ENCODE peak calls at places on chromosome 14, in seven cellular contexts. One of them, this sample, is unnamed. For H3K4me1 and H3K27me3, the result is how much of the 10 kb centered on the place peaks cover.

GRCh38 chr14:79043194-79043889 is 873.2 kb downstream of the NRXN3 start:
- DNase-seq in HCT116: no peak
- DNase-seq in sigmoid colon: no peak
- DNase-seq in upper lobe of left lung: no peak
- DNase-seq in breast epithelium: no peak
- DNase-seq in prostate gland: no peak
- DNase-seq in transverse colon: no peak
- DNase-seq in this sample: no peak

GRCh38 chr14:79093542-79093941 is 923.4 kb downstream of the NRXN3 start:
- DNase-seq in upper lobe of left lung: no peak
- DNase-seq in prostate gland: no peak
- DNase-seq in HCT116: no peak
- DNase-seq in transverse colon: no peak
- DNase-seq in breast epithelium: no peak
- DNase-seq in sigmoid colon: no peak
- DNase-seq in this sample: no peak

GRCh38 chr14:78566017-78566858 is 396.1 kb downstream of the NRXN3 start:
- DNase-seq in transverse colon: peak
- DNase-seq in HCT116: peak
- DNase-seq in prostate gland: peak
- DNase-seq in sigmoid colon: peak
- DNase-seq in breast epithelium: peak
- DNase-seq in upper lobe of left lung: peak
- DNase-seq in this sample: no peak

GRCh38 chr14:104438166-104438887 is 141.2 kb upstream of the C14orf180 start:
- DNase-seq in prostate gland: no peak
- DNase-seq in HCT116: no peak
- DNase-seq in sigmoid colon: no peak
- DNase-seq in upper lobe of left lung: peak
- DNase-seq in breast epithelium: peak
- DNase-seq in transverse colon: peak
- DNase-seq in this sample: peak

GRCh38 chr14:59751578-59751977 is 119.0 kb downstream of the RTN1 start:
- DNase-seq in prostate gland: no peak
- DNase-seq in sigmoid colon: no peak
- DNase-seq in transverse colon: no peak
- DNase-seq in HCT116: no peak
- DNase-seq in breast epithelium: no peak
- DNase-seq in upper lobe of left lung: no peak
- DNase-seq in this sample: no peak

GRCh38 chr14:77264466-77265186 is 6.4 kb downstream of the NGB start:
- DNase-seq in sigmoid colon: no peak
- DNase-seq in transverse colon: no peak
- DNase-seq in breast epithelium: no peak
- DNase-seq in HCT116: no peak
- DNase-seq in prostate gland: no peak
- DNase-seq in upper lobe of left lung: peak
- DNase-seq in this sample: no peak

GRCh38 chr14:33643782-33644181 is 307.1 kb downstream of the EGLN3 start:
- DNase-seq in breast epithelium: no peak
- DNase-seq in transverse colon: no peak
- DNase-seq in upper lobe of left lung: no peak
- DNase-seq in HCT116: no peak
- DNase-seq in prostate gland: no peak
- DNase-seq in sigmoid colon: no peak
- DNase-seq in this sample: no peak

GRCh38 chr14:69069020-69069421 is 83.9 kb downstream of the DCAF5 start:
- DNase-seq in sigmoid colon: no peak
- DNase-seq in breast epithelium: no peak
- DNase-seq in transverse colon: no peak
- DNase-seq in HCT116: no peak
- DNase-seq in prostate gland: no peak
- DNase-seq in upper lobe of left lung: no peak
- DNase-seq in this sample: no peak

GRCh38 chr14:61296707-61297502 is 15.8 kb upstream of the TMEM30B start:
- DNase-seq in prostate gland: no peak
- DNase-seq in breast epithelium: no peak
- DNase-seq in sigmoid colon: no peak
- DNase-seq in upper lobe of left lung: no peak
- DNase-seq in transverse colon: no peak
- DNase-seq in HCT116: peak
- DNase-seq in this sample: no peak

GRCh38 chr14:104436047-104436531 is 143.5 kb upstream of the C14orf180 start:
- DNase-seq in upper lobe of left lung: peak
- DNase-seq in breast epithelium: no peak
- DNase-seq in prostate gland: no peak
- DNase-seq in sigmoid colon: peak
- DNase-seq in transverse colon: peak
- DNase-seq in HCT116: no peak
- DNase-seq in this sample: peak

GRCh38 chr14:68656452-68656851 is 136.4 kb downstream of the ZFP36L1 start:
- DNase-seq in breast epithelium: peak
- DNase-seq in prostate gland: no peak
- DNase-seq in transverse colon: no peak
- DNase-seq in upper lobe of left lung: no peak
- DNase-seq in HCT116: no peak
- DNase-seq in sigmoid colon: no peak
- DNase-seq in this sample: no peak

GRCh38 chr14:102086346-102086971 is 385 bp downstream of the HSP90AA1 start:
- DNase-seq in transverse colon: peak
- DNase-seq in prostate gland: peak
- DNase-seq in upper lobe of left lung: no peak
- DNase-seq in sigmoid colon: peak
- DNase-seq in breast epithelium: no peak
- DNase-seq in HCT116: no peak
- DNase-seq in this sample: no peak

GRCh38 chr14:70666364-70666691 is 24.6 kb downstream of the TTC9 start:
- DNase-seq in prostate gland: no peak
- DNase-seq in breast epithelium: no peak
- DNase-seq in transverse colon: no peak
- DNase-seq in HCT116: no peak
- DNase-seq in sigmoid colon: no peak
- DNase-seq in upper lobe of left lung: no peak
- DNase-seq in this sample: no peak

GRCh38 chr14:98608071-98609060 is 663.6 kb downstream of the BCL11B start:
- DNase-seq in upper lobe of left lung: peak
- DNase-seq in HCT116: no peak
- DNase-seq in breast epithelium: no peak
- DNase-seq in transverse colon: no peak
- DNase-seq in prostate gland: no peak
- DNase-seq in sigmoid colon: no peak
- DNase-seq in this sample: no peak

GRCh38 chr14:98137626-98138025 is 1134.4 kb downstream of the BCL11B start:
- DNase-seq in transverse colon: no peak
- DNase-seq in HCT116: no peak
- DNase-seq in prostate gland: no peak
- DNase-seq in sigmoid colon: no peak
- DNase-seq in upper lobe of left lung: no peak
- DNase-seq in breast epithelium: no peak
- DNase-seq in this sample: no peak

GRCh38 chr14:25006961-25007795 is 42.8 kb downstream of the STXBP6 start:
- DNase-seq in transverse colon: no peak
- DNase-seq in breast epithelium: no peak
- DNase-seq in sigmoid colon: no peak
- DNase-seq in upper lobe of left lung: no peak
- DNase-seq in HCT116: no peak
- DNase-seq in prostate gland: no peak
- DNase-seq in this sample: no peak
- H3K4me1 ChIP-seq in transverse colon: under half
- H3K4me1 ChIP-seq in breast epithelium: under half
- H3K4me1 ChIP-seq in sigmoid colon: under half
- H3K4me1 ChIP-seq in upper lobe of left lung: under half
- H3K4me1 ChIP-seq in HCT116: under half
- H3K4me1 ChIP-seq in prostate gland: under half
- H3K4me1 ChIP-seq in this sample: under half

GRCh38 chr14:24197066-24197465 is 1.8 kb upstream of the TM9SF1 start:
- DNase-seq in HCT116: no peak
- DNase-seq in transverse colon: no peak
- DNase-seq in upper lobe of left lung: no peak
- DNase-seq in prostate gland: no peak
- DNase-seq in sigmoid colon: no peak
- DNase-seq in breast epithelium: no peak
- DNase-seq in this sample: no peak

GRCh38 chr14:24195186-24196070 is at the start of gene TM9SF1:
- DNase-seq in prostate gland: peak
- DNase-seq in HCT116: peak
- DNase-seq in transverse colon: peak
- DNase-seq in breast epithelium: peak
- DNase-seq in upper lobe of left lung: peak
- DNase-seq in sigmoid colon: peak
- DNase-seq in this sample: peak

GRCh38 chr14:24194873-24195185 is 412 bp downstream of the TM9SF1 start:
- DNase-seq in upper lobe of left lung: no peak
- DNase-seq in transverse colon: no peak
- DNase-seq in sigmoid colon: no peak
- DNase-seq in HCT116: no peak
- DNase-seq in prostate gland: no peak
- DNase-seq in breast epithelium: no peak
- DNase-seq in this sample: no peak

GRCh38 chr14:24196071-24197061 is 1.1 kb upstream of the TM9SF1 start:
- DNase-seq in transverse colon: no peak
- DNase-seq in upper lobe of left lung: no peak
- DNase-seq in HCT116: no peak
- DNase-seq in sigmoid colon: no peak
- DNase-seq in prostate gland: no peak
- DNase-seq in breast epithelium: no peak
- DNase-seq in this sample: no peak

DNA sequence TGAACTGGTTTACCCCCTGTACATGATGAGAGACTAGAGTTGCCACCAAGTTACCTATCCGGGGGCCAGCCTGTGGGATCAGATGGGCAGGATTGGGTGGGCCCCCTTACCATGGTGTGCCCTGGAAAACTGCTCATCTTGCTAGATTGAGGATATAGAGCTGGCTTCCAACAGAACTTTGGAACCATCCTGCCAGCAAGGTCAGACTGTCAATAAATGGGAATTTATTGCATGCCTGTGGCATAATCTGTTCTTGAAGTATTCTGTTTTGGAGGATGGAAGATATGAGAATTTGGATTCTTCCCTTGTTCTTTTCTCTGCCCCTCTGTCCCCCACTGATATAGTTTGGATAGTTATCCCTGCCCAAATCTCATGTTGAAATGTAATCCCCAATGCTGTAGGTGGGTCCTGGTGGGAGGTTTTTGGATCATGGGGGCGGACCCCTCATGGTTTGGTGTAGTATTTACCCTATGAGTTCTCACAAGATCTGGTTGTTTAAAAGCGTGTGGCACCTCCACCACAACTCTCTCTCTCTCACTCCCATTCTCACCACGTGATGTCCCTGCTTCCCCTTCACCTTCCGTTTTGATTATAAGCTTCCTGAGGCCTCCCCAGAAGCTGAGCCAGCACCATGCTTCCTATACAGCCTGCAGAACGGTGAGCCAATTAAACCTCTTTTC is 3.7 kb upstream of the TM9SF1 start:
- DNase-seq in transverse colon: no peak
- DNase-seq in prostate gland: no peak
- DNase-seq in breast epithelium: no peak
- DNase-seq in sigmoid colon: peak
- DNase-seq in upper lobe of left lung: no peak
- DNase-seq in HCT116: no peak
- DNase-seq in this sample: no peak
- H3K27me3 ChIP-seq in transverse colon: under half
- H3K27me3 ChIP-seq in prostate gland: under half
- H3K27me3 ChIP-seq in breast epithelium: under half
- H3K27me3 ChIP-seq in sigmoid colon: under half
- H3K27me3 ChIP-seq in upper lobe of left lung: under half
- H3K27me3 ChIP-seq in HCT116: under half
- H3K27me3 ChIP-seq in this sample: under half

DNA sequence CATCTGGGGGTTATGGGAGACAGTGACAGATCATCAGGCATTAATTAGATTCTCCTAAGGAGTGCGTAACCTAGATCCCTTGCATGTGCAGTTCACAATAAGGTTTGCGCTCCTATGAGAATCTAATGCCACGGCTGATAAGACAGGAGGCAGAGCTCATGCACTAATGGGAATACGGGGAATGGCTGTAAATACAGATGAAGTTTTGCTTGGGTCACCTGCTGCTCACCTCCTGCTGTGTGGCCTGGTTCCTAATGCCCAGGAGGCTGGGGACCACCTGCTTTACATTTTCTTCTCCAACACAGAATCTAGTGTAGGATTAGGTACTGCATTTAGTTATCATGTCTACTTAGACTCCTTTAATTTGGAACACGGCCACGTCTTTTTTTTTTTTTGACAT is 49.7 kb upstream of the SAV1 start:
- DNase-seq in sigmoid colon: no peak
- DNase-seq in upper lobe of left lung: no peak
- DNase-seq in HCT116: no peak
- DNase-seq in prostate gland: no peak
- DNase-seq in transverse colon: no peak
- DNase-seq in breast epithelium: no peak
- DNase-seq in this sample: no peak
- TF ChIP-seq POLR2AphosphoS5 in sigmoid colon: no peak
- TF ChIP-seq POLR2AphosphoS5 in upper lobe of left lung: no peak
- TF ChIP-seq POLR2AphosphoS5 in HCT116: no peak
- TF ChIP-seq POLR2AphosphoS5 in prostate gland: no peak
- TF ChIP-seq POLR2AphosphoS5 in transverse colon: no peak
- TF ChIP-seq POLR2AphosphoS5 in breast epithelium: no peak
- TF ChIP-seq POLR2AphosphoS5 in this sample: no peak

GRCh38 chr14:64758711-64759554 is 54.7 kb downstream of the PLEKHG3 start:
- DNase-seq in prostate gland: no peak
- DNase-seq in breast epithelium: no peak
- DNase-seq in transverse colon: no peak
- DNase-seq in sigmoid colon: no peak
- DNase-seq in HCT116: no peak
- DNase-seq in upper lobe of left lung: no peak
- DNase-seq in this sample: no peak

GRCh38 chr14:64760916-64761315 is 56.7 kb downstream of the PLEKHG3 start:
- DNase-seq in breast epithelium: no peak
- DNase-seq in sigmoid colon: no peak
- DNase-seq in upper lobe of left lung: no peak
- DNase-seq in HCT116: no peak
- DNase-seq in transverse colon: no peak
- DNase-seq in prostate gland: no peak
- DNase-seq in this sample: no peak

GRCh38 chr14:64760146-64760755 is 56.0 kb downstream of the PLEKHG3 start:
- DNase-seq in transverse colon: peak
- DNase-seq in upper lobe of left lung: no peak
- DNase-seq in breast epithelium: no peak
- DNase-seq in sigmoid colon: no peak
- DNase-seq in prostate gland: no peak
- DNase-seq in HCT116: peak
- DNase-seq in this sample: no peak

GRCh38 chr14:64758025-64758521 is 53.8 kb downstream of the PLEKHG3 start:
- DNase-seq in upper lobe of left lung: no peak
- DNase-seq in breast epithelium: no peak
- DNase-seq in transverse colon: peak
- DNase-seq in prostate gland: no peak
- DNase-seq in HCT116: no peak
- DNase-seq in sigmoid colon: no peak
- DNase-seq in this sample: no peak

DNA sequence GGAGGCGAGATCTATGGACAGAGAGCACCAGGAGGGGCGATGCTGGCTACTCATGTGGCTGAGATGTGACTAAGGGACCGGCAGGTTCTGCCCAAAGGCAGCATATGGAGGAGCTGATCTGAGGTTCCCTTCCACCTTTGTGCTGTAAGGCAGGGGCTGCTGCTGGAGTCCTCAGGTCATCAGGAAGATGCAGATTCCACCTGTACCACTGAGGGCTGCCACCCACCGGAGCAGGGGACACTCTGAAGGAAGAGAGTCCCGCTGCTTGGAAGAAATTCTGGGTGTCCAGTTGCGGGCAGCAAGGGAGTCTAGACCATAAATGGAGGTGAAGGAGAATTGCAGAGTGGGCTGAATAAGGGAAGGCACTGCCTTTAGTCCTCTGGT is 55.3 kb downstream of the PLEKHG3 start:
- DNase-seq in prostate gland: no peak
- DNase-seq in transverse colon: no peak
- DNase-seq in upper lobe of left lung: no peak
- DNase-seq in breast epithelium: no peak
- DNase-seq in HCT116: no peak
- DNase-seq in sigmoid colon: no peak
- DNase-seq in this sample: no peak
- H3K4me1 ChIP-seq in prostate gland: under half
- H3K4me1 ChIP-seq in transverse colon: half or more
- H3K4me1 ChIP-seq in upper lobe of left lung: under half
- H3K4me1 ChIP-seq in breast epithelium: under half
- H3K4me1 ChIP-seq in HCT116: half or more
- H3K4me1 ChIP-seq in sigmoid colon: half or more
- H3K4me1 ChIP-seq in this sample: half or more

This sample was measured in suprapubic skin.